ENCODE peak calls at places on chromosomes 16 and 17, in ten cellular contexts. E, V, B, O, P, Z, I, T, K and F are unnamed samples.

GRCh38 chr17:17127730-17128291 is 78.3 kb downstream of the PLD6 start:
- DNase-seq in E (no peak), V (no peak), B (no peak), O (peak; percentile 30), P (no peak), Z (no peak), I (no peak), T (no peak), K (no peak), F (no peak)

GRCh38 chr16:68548947-68549346 is 9.9 kb downstream of the ZFP90 start:
- DNase-seq in E (no peak), V (no peak), B (no peak), O (no peak), P (no peak), Z (peak; percentile 75), I (no peak), T (no peak), K (no peak), F (no peak)

GRCh38 chr16:74226361-74226979 is 70.1 kb upstream of the PSMD7 start:
- DNase-seq in E (no peak), V (peak; percentile 12), B (no peak), O (peak; percentile 35), P (no peak), Z (no peak), I (peak; percentile 62), T (no peak), K (peak; percentile 13), F (no peak)

GRCh38 chr17:81582341-81582740 is 30.2 kb upstream of the FAAP100 start:
- DNase-seq in E (no peak), V (no peak), B (no peak), O (peak; percentile 88), P (no peak), Z (no peak), I (no peak), T (no peak), K (peak; percentile 46), F (no peak)

GRCh38 chr17:68849673-68850260 is 105.4 kb downstream of the ABCA8 start:
- DNase-seq in E (peak; percentile 35), V (no peak), B (no peak), O (peak; percentile 10), P (no peak), Z (no peak), I (no peak), T (no peak), K (no peak), F (peak; percentile 69)

GRCh38 chr17:78211032-78211431 is 3.0 kb upstream of the BIRC5 start:
- DNase-seq in E (no peak), V (no peak), B (no peak), O (no peak), P (no peak), Z (no peak), I (no peak), T (no peak), K (no peak), F (no peak)

GRCh38 chr17:2459917-2460271 is 51.8 kb downstream of the METTL16 start:
- DNase-seq in E (no peak), V (no peak), B (no peak), O (no peak), P (no peak), Z (no peak), I (no peak), T (no peak), K (no peak), F (no peak)

GRCh38 chr17:2594657-2595085 is 1.2 kb downstream of the PAFAH1B1 start:
- DNase-seq in E (no peak), V (peak; percentile 9), B (no peak), O (peak; percentile 43), P (no peak), Z (no peak), I (peak; percentile 13), T (no peak), K (no peak), F (no peak)

GRCh38 chr17:45345554-45346254 is 28.9 kb upstream of the MAP3K14 start:
- DNase-seq in E (peak; percentile 98), V (no peak), B (no peak), O (peak; percentile 74), P (peak; percentile 35), Z (no peak), I (peak; percentile 93), T (no peak), K (peak; percentile 97), F (no peak)

GRCh38 chr17:82696259-82696658 is 2.2 kb downstream of the RAB40B start:
- DNase-seq in E (no peak), V (no peak), B (no peak), O (no peak), P (no peak), Z (no peak), I (no peak), T (no peak), K (no peak), F (no peak)

GRCh38 chr17:2853722-2854580 is 57.7 kb downstream of the RAP1GAP2 start:
- DNase-seq in E (no peak), V (no peak), B (no peak), O (peak; percentile 63), P (no peak), Z (peak; percentile 20), I (no peak), T (no peak), K (no peak), F (peak; percentile 18)

GRCh38 chr17:65657251-65657828 is 95.9 kb upstream of the AXIN2 start:
- DNase-seq in E (no peak), V (no peak), B (no peak), O (no peak), P (no peak), Z (no peak), I (no peak), T (no peak), K (no peak), F (peak; percentile 65)

GRCh38 chr16:296276-296675 is 13.3 kb downstream of the PDIA2 start:
- DNase-seq in E (no peak), V (no peak), B (no peak), O (no peak), P (no peak), Z (no peak), I (no peak), T (no peak), K (no peak), F (no peak)

GRCh38 chr16:77169650-77170236 is 21.2 kb upstream of the MON1B start:
- DNase-seq in E (no peak), V (peak; percentile 70), B (no peak), O (peak; percentile 41), P (no peak), Z (peak; percentile 12), I (peak; percentile 59), T (peak; percentile 56), K (peak; percentile 43), F (peak; percentile 42)

GRCh38 chr17:8940866-8941471 is 24.5 kb downstream of the PIK3R5 start:
- DNase-seq in E (no peak), V (no peak), B (no peak), O (no peak), P (no peak), Z (no peak), I (no peak), T (no peak), K (no peak), F (no peak)

DNA sequence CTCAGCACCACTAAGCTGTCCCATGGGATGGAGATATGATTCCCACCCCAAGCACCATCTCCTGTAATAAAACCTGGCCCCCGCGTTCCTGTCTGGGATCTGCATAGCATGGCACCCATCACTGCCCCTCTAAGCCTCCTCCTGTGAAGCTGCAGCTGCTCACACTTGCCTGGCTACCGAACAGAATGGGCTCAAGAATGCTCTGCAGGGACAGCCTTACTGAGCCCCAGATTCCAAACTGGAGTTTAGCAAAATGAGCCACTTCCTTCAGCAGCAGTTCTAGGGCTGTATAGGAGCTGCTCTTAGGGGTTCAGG is 256.1 kb downstream of the CPPED1 start:
- DNase-seq in E (no peak), V (no peak), B (no peak), O (no peak), P (no peak), Z (no peak), I (no peak), T (no peak), K (no peak), F (no peak)
- H3K4me3 ChIP-seq in E (no peak overlapping the region), V (no peak overlapping the region), B (no peak overlapping the region), O (no peak overlapping the region), P (no peak overlapping the region), Z (no peak overlapping the region), I (no peak overlapping the region), T (no peak overlapping the region), K (no peak overlapping the region), F (no peak overlapping the region)

GRCh38 chr17:75486151-75486550 is 29.2 kb downstream of the CASKIN2 start:
- DNase-seq in E (no peak), V (no peak), B (peak; percentile 20), O (no peak), P (no peak), Z (no peak), I (no peak), T (no peak), K (no peak), F (no peak)

GRCh38 chr17:75488693-75489510 is 26.4 kb downstream of the CASKIN2 start:
- DNase-seq in E (no peak), V (no peak), B (no peak), O (no peak), P (peak; percentile 52), Z (no peak), I (no peak), T (no peak), K (no peak), F (no peak)

GRCh38 chr17:75485688-75486087 is 29.3 kb downstream of the TMEM94 start:
- DNase-seq in E (no peak), V (no peak), B (peak; percentile 10), O (no peak), P (no peak), Z (no peak), I (no peak), T (no peak), K (no peak), F (no peak)

GRCh38 chr17:75486951-75487350 is 28.4 kb downstream of the CASKIN2 start:
- DNase-seq in E (no peak), V (no peak), B (no peak), O (no peak), P (no peak), Z (no peak), I (no peak), T (no peak), K (no peak), F (no peak)

GRCh38 chr17:75487351-75488070 is 27.8 kb downstream of the CASKIN2 start:
- DNase-seq in E (no peak), V (no peak), B (peak; percentile 45), O (no peak), P (peak; percentile 78), Z (peak; percentile 63), I (no peak), T (peak; percentile 45), K (no peak), F (no peak)
- H3K4me3 ChIP-seq in E (no peak overlapping the region), V (no peak overlapping the region), B (no peak overlapping the region), O (no peak overlapping the region), P (no peak overlapping the region), Z (peak overlapping the region; percentile 49), I (no peak overlapping the region), T (no peak overlapping the region), K (no peak overlapping the region), F (no peak overlapping the region)

GRCh38 chr16:3035972-3036725 is 595 bp downstream of the BICDL2 start:
- DNase-seq in E (no peak), V (no peak), B (no peak), O (no peak), P (no peak), Z (no peak), I (no peak), T (no peak), K (no peak), F (no peak)
- H3K4me3 ChIP-seq in E (no peak overlapping the region), V (no peak overlapping the region), B (no peak overlapping the region), O (no peak overlapping the region), P (no peak overlapping the region), Z (no peak overlapping the region), I (no peak overlapping the region), T (no peak overlapping the region), K (no peak overlapping the region), F (peak overlapping the region; percentile 72)

GRCh38 chr16:3015865-3016521 is 2.0 kb downstream of the CLDN6 start:
- DNase-seq in E (no peak), V (no peak), B (no peak), O (no peak), P (no peak), Z (no peak), I (no peak), T (no peak), K (no peak), F (no peak)
- H3K4me3 ChIP-seq in E (no peak overlapping the region), V (no peak overlapping the region), B (no peak overlapping the region), O (no peak overlapping the region), P (no peak overlapping the region), Z (no peak overlapping the region), I (no peak overlapping the region), T (no peak overlapping the region), K (no peak overlapping the region), F (no peak overlapping the region)